ENCODE peak calls at places on chromosomes 11 and 22, in nine cellular contexts. One of them, this sample, is unnamed.

GRCh38 chr11:9895016-9895415 is 231.1 kb downstream of the SWAP70 start:
- DNase-seq in CD8-positive, alpha-beta T cell: no peak
- DNase-seq in suprapubic skin: no peak
- DNase-seq in ovary: no peak
- DNase-seq in cardiac muscle cell: peak; percentile 16
- DNase-seq in prostate gland: no peak
- DNase-seq in mesenchymal stem cell: peak; percentile 18
- DNase-seq in H9: no peak
- DNase-seq in colonic mucosa: no peak
- DNase-seq in this sample: no peak

GRCh38 chr11:16406226-16406625 is 49.9 kb upstream of the SOX6 start:
- DNase-seq in CD8-positive, alpha-beta T cell: no peak
- DNase-seq in suprapubic skin: no peak
- DNase-seq in ovary: no peak
- DNase-seq in cardiac muscle cell: no peak
- DNase-seq in prostate gland: no peak
- DNase-seq in mesenchymal stem cell: peak; percentile 18
- DNase-seq in H9: no peak
- DNase-seq in colonic mucosa: no peak
- DNase-seq in this sample: no peak

GRCh38 chr22:46336119-46337078 is 885 bp downstream of the TRMU start:
- DNase-seq in CD8-positive, alpha-beta T cell: no peak
- DNase-seq in suprapubic skin: no peak
- DNase-seq in ovary: no peak
- DNase-seq in cardiac muscle cell: peak; percentile 16
- DNase-seq in prostate gland: no peak
- DNase-seq in mesenchymal stem cell: peak; percentile 45
- DNase-seq in H9: no peak
- DNase-seq in colonic mucosa: peak; percentile 43
- DNase-seq in this sample: no peak

GRCh38 chr11:16997624-16998023 is 16.6 kb downstream of the PLEKHA7 start:
- DNase-seq in CD8-positive, alpha-beta T cell: no peak
- DNase-seq in suprapubic skin: no peak
- DNase-seq in ovary: no peak
- DNase-seq in cardiac muscle cell: no peak
- DNase-seq in prostate gland: no peak
- DNase-seq in mesenchymal stem cell: no peak
- DNase-seq in H9: no peak
- DNase-seq in colonic mucosa: peak; percentile 85
- DNase-seq in this sample: no peak

GRCh38 chr22:44838316-44839016 is 86.1 kb downstream of the ARHGAP8 start:
- DNase-seq in CD8-positive, alpha-beta T cell: no peak
- DNase-seq in suprapubic skin: no peak
- DNase-seq in ovary: peak; percentile 65
- DNase-seq in cardiac muscle cell: no peak
- DNase-seq in prostate gland: no peak
- DNase-seq in mesenchymal stem cell: no peak
- DNase-seq in H9: no peak
- DNase-seq in colonic mucosa: no peak
- DNase-seq in this sample: no peak

GRCh38 chr11:84384637-84385227 is 1098.6 kb upstream of the CCDC90B start:
- DNase-seq in CD8-positive, alpha-beta T cell: no peak
- DNase-seq in suprapubic skin: no peak
- DNase-seq in ovary: no peak
- DNase-seq in cardiac muscle cell: peak; percentile 66
- DNase-seq in prostate gland: peak; percentile 14
- DNase-seq in mesenchymal stem cell: peak; percentile 51
- DNase-seq in H9: peak; percentile 42
- DNase-seq in colonic mucosa: peak; percentile 32
- DNase-seq in this sample: no peak

GRCh38 chr11:58034471-58034870 is 3.7 kb downstream of the OR6Q1 start:
- DNase-seq in CD8-positive, alpha-beta T cell: no peak
- DNase-seq in suprapubic skin: no peak
- DNase-seq in ovary: no peak
- DNase-seq in cardiac muscle cell: no peak
- DNase-seq in prostate gland: no peak
- DNase-seq in mesenchymal stem cell: no peak
- DNase-seq in H9: no peak
- DNase-seq in colonic mucosa: no peak
- DNase-seq in this sample: no peak

GRCh38 chr11:44728491-44728910 is 1.7 kb downstream of the TSPAN18 start:
- DNase-seq in CD8-positive, alpha-beta T cell: no peak
- DNase-seq in suprapubic skin: no peak
- DNase-seq in ovary: no peak
- DNase-seq in cardiac muscle cell: no peak
- DNase-seq in prostate gland: no peak
- DNase-seq in mesenchymal stem cell: no peak
- DNase-seq in H9: peak; percentile 53
- DNase-seq in colonic mucosa: no peak
- DNase-seq in this sample: no peak

GRCh38 chr22:30694171-30694637 is 470 bp upstream of the OSBP2 start:
- DNase-seq in CD8-positive, alpha-beta T cell: peak; percentile 69
- DNase-seq in suprapubic skin: no peak
- DNase-seq in ovary: peak; percentile 66
- DNase-seq in cardiac muscle cell: peak; percentile 14
- DNase-seq in prostate gland: peak; percentile 66
- DNase-seq in mesenchymal stem cell: peak; percentile 11
- DNase-seq in H9: peak; percentile 76
- DNase-seq in colonic mucosa: peak; percentile 75
- DNase-seq in this sample: peak; percentile 67

GRCh38 chr11:108757630-108758029 is 92.8 kb downstream of the DDX10 start:
- DNase-seq in CD8-positive, alpha-beta T cell: no peak
- DNase-seq in suprapubic skin: no peak
- DNase-seq in ovary: no peak
- DNase-seq in cardiac muscle cell: no peak
- DNase-seq in prostate gland: no peak
- DNase-seq in mesenchymal stem cell: no peak
- DNase-seq in H9: no peak
- DNase-seq in colonic mucosa: no peak
- DNase-seq in this sample: no peak

GRCh38 chr11:60905551-60906113 is 753 bp downstream of the PRPF19 start:
- DNase-seq in CD8-positive, alpha-beta T cell: no peak
- DNase-seq in suprapubic skin: no peak
- DNase-seq in ovary: no peak
- DNase-seq in cardiac muscle cell: peak; percentile 29
- DNase-seq in prostate gland: peak; percentile 39
- DNase-seq in mesenchymal stem cell: peak; percentile 61
- DNase-seq in H9: no peak
- DNase-seq in colonic mucosa: peak; percentile 44
- DNase-seq in this sample: no peak

GRCh38 chr11:84019576-84020194 is 733.5 kb upstream of the CCDC90B start:
- DNase-seq in CD8-positive, alpha-beta T cell: no peak
- DNase-seq in suprapubic skin: no peak
- DNase-seq in ovary: no peak
- DNase-seq in cardiac muscle cell: peak; percentile 51
- DNase-seq in prostate gland: no peak
- DNase-seq in mesenchymal stem cell: peak; percentile 85
- DNase-seq in H9: no peak
- DNase-seq in colonic mucosa: no peak
- DNase-seq in this sample: no peak

GRCh38 chr22:22031571-22031970 is 49.0 kb upstream of the TOP3B start:
- DNase-seq in CD8-positive, alpha-beta T cell: no peak
- DNase-seq in suprapubic skin: no peak
- DNase-seq in ovary: no peak
- DNase-seq in cardiac muscle cell: no peak
- DNase-seq in prostate gland: no peak
- DNase-seq in mesenchymal stem cell: no peak
- DNase-seq in H9: no peak
- DNase-seq in colonic mucosa: no peak
- DNase-seq in this sample: no peak

GRCh38 chr22:39577361-39577760 is 6.8 kb downstream of the CACNA1I start:
- DNase-seq in CD8-positive, alpha-beta T cell: no peak
- DNase-seq in suprapubic skin: no peak
- DNase-seq in ovary: no peak
- DNase-seq in cardiac muscle cell: no peak
- DNase-seq in prostate gland: no peak
- DNase-seq in mesenchymal stem cell: no peak
- DNase-seq in H9: no peak
- DNase-seq in colonic mucosa: no peak
- DNase-seq in this sample: no peak

GRCh38 chr22:37752189-37753061 is 55.3 kb upstream of the GCAT start:
- DNase-seq in CD8-positive, alpha-beta T cell: no peak
- DNase-seq in suprapubic skin: peak; percentile 96
- DNase-seq in ovary: peak; percentile 95
- DNase-seq in cardiac muscle cell: peak; percentile 99
- DNase-seq in prostate gland: peak; percentile 88
- DNase-seq in mesenchymal stem cell: peak; percentile 90
- DNase-seq in H9: no peak
- DNase-seq in colonic mucosa: peak; percentile 85
- DNase-seq in this sample: peak; percentile 53

DNA sequence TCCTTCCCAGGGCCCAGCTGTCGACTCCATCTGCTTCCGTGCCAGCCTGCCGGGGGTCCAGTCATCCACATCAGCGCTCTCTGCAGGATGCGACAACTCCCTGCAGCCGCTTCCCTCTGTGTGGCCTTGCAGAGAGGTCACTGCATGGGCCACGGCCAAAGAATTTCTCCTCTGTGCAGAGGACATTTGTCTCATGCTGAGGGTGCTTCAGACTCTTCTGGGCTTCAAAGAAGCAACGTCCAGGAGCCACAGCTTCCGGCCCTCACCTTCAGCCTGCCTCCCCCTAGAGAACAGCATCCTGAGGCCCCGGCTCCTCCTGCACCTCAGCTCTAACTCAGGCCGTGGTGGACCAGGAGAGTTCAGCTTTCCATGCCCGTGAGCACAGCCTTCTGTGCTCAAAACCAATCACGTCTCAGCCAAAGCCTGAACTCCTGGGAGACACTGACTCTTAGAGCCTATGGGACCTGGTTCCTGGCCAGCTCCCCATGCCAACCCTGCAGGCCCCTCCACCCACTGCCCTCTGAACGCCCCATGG is 258.9 kb downstream of the BRD1 start:
- DNase-seq in CD8-positive, alpha-beta T cell: no peak
- DNase-seq in suprapubic skin: peak; percentile 74
- DNase-seq in ovary: peak; percentile 11
- DNase-seq in cardiac muscle cell: no peak
- DNase-seq in prostate gland: no peak
- DNase-seq in mesenchymal stem cell: no peak
- DNase-seq in H9: peak; percentile 51
- DNase-seq in colonic mucosa: no peak
- DNase-seq in this sample: no peak
- H3K27me3 ChIP-seq in CD8-positive, alpha-beta T cell: no peaks in the 10 kb centered on the region
- H3K27me3 ChIP-seq in suprapubic skin: peaks cover 12% of the 10 kb centered on the region
- H3K27me3 ChIP-seq in ovary: no peaks in the 10 kb centered on the region
- H3K27me3 ChIP-seq in cardiac muscle cell: no peaks in the 10 kb centered on the region
- H3K27me3 ChIP-seq in prostate gland: no peaks in the 10 kb centered on the region
- H3K27me3 ChIP-seq in mesenchymal stem cell: no peaks in the 10 kb centered on the region
- H3K27me3 ChIP-seq in H9: no peaks in the 10 kb centered on the region
- H3K27me3 ChIP-seq in colonic mucosa: no peaks in the 10 kb centered on the region
- H3K27me3 ChIP-seq in this sample: no peaks in the 10 kb centered on the region

DNA sequence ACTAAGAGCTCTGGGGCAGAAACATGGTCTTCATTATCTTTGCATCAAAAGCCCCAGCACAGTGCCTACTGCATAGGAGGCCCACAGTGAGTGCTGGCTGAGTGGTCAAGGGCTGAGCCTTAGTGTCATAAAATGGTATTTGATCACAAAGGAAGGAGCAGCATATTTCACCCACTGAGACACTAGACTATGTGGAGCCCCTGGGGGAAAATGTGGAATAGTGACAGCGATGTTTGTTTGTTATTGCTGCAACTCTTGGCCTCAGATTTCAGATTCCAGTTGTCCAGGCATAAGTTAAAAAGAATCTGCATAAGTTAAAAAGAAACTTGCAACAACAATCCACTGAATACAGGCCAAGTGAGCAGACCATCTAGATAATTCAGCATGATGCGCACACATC is 7.0 kb downstream of the KIRREL3 start:
- DNase-seq in CD8-positive, alpha-beta T cell: no peak
- DNase-seq in suprapubic skin: no peak
- DNase-seq in ovary: no peak
- DNase-seq in cardiac muscle cell: no peak
- DNase-seq in prostate gland: no peak
- DNase-seq in mesenchymal stem cell: no peak
- DNase-seq in H9: no peak
- DNase-seq in colonic mucosa: no peak
- DNase-seq in this sample: no peak
- H3K4me1 ChIP-seq in CD8-positive, alpha-beta T cell: no peaks in the 10 kb centered on the region
- H3K4me1 ChIP-seq in suprapubic skin: peaks cover 5% of the 10 kb centered on the region
- H3K4me1 ChIP-seq in ovary: no peaks in the 10 kb centered on the region
- H3K4me1 ChIP-seq in cardiac muscle cell: no peaks in the 10 kb centered on the region
- H3K4me1 ChIP-seq in prostate gland: no peaks in the 10 kb centered on the region
- H3K4me1 ChIP-seq in mesenchymal stem cell: peaks cover 27% of the 10 kb centered on the region
- H3K4me1 ChIP-seq in H9: no peaks in the 10 kb centered on the region
- H3K4me1 ChIP-seq in colonic mucosa: no peaks in the 10 kb centered on the region
- H3K4me1 ChIP-seq in this sample: no peaks in the 10 kb centered on the region

DNA sequence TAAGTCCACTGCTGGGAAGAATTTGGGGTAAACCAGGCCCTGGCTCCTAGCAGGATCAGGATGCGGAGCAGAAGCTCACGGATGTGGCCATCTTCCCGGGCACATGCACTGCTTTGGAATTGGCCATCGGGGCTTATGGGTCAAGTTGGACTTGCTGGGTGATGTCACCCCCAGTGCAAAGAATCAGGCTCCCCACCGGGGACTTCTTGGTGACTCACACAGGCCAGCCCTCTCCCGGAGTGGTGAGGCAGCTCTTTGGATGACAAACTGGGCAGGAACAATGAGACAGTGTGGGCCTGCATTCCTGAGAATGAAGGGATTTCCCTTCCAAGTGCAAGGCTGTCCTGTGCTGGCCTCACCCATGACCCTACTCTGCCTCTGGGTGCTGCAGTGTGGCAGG is 128.8 kb upstream of the ANO1 start:
- DNase-seq in CD8-positive, alpha-beta T cell: no peak
- DNase-seq in suprapubic skin: no peak
- DNase-seq in ovary: no peak
- DNase-seq in cardiac muscle cell: peak; percentile 64
- DNase-seq in prostate gland: no peak
- DNase-seq in mesenchymal stem cell: peak; percentile 94
- DNase-seq in H9: peak; percentile 48
- DNase-seq in colonic mucosa: no peak
- DNase-seq in this sample: peak; percentile 32
- H3K27me3 ChIP-seq in CD8-positive, alpha-beta T cell: no peaks in the 10 kb centered on the region
- H3K27me3 ChIP-seq in suprapubic skin: peaks cover 15% of the 10 kb centered on the region
- H3K27me3 ChIP-seq in ovary: no peaks in the 10 kb centered on the region
- H3K27me3 ChIP-seq in cardiac muscle cell: no peaks in the 10 kb centered on the region
- H3K27me3 ChIP-seq in prostate gland: no peaks in the 10 kb centered on the region
- H3K27me3 ChIP-seq in mesenchymal stem cell: peaks cover 24% of the 10 kb centered on the region
- H3K27me3 ChIP-seq in H9: no peaks in the 10 kb centered on the region
- H3K27me3 ChIP-seq in colonic mucosa: no peaks in the 10 kb centered on the region
- H3K27me3 ChIP-seq in this sample: no peaks in the 10 kb centered on the region

GRCh38 chr11:78030429-78031325 is 7.6 kb upstream of the KCTD14 start:
- DNase-seq in CD8-positive, alpha-beta T cell: no peak
- DNase-seq in suprapubic skin: no peak
- DNase-seq in ovary: peak; percentile 47
- DNase-seq in cardiac muscle cell: peak; percentile 87
- DNase-seq in prostate gland: peak; percentile 53
- DNase-seq in mesenchymal stem cell: no peak
- DNase-seq in H9: no peak
- DNase-seq in colonic mucosa: peak; percentile 73
- DNase-seq in this sample: no peak
- H3K4me1 ChIP-seq in CD8-positive, alpha-beta T cell: no peaks in the 10 kb centered on the region
- H3K4me1 ChIP-seq in suprapubic skin: peaks cover 7% of the 10 kb centered on the region
- H3K4me1 ChIP-seq in ovary: peaks cover 4% of the 10 kb centered on the region
- H3K4me1 ChIP-seq in cardiac muscle cell: peaks cover 8% of the 10 kb centered on the region
- H3K4me1 ChIP-seq in prostate gland: no peaks in the 10 kb centered on the region
- H3K4me1 ChIP-seq in mesenchymal stem cell: peaks cover 5% of the 10 kb centered on the region
- H3K4me1 ChIP-seq in H9: no peaks in the 10 kb centered on the region
- H3K4me1 ChIP-seq in colonic mucosa: no peaks in the 10 kb centered on the region
- H3K4me1 ChIP-seq in this sample: peaks cover 7% of the 10 kb centered on the region

GRCh38 chr11:69718147-69718546 is 14.3 kb upstream of the FGF19 start:
- DNase-seq in CD8-positive, alpha-beta T cell: no peak
- DNase-seq in suprapubic skin: no peak
- DNase-seq in ovary: no peak
- DNase-seq in cardiac muscle cell: peak; percentile 47
- DNase-seq in prostate gland: no peak
- DNase-seq in mesenchymal stem cell: peak; percentile 58
- DNase-seq in H9: peak; percentile 89
- DNase-seq in colonic mucosa: no peak
- DNase-seq in this sample: no peak
- H3K27me3 ChIP-seq in CD8-positive, alpha-beta T cell: peaks cover 7% of the 10 kb centered on the region
- H3K27me3 ChIP-seq in suprapubic skin: peaks cover 75% of the 10 kb centered on the region
- H3K27me3 ChIP-seq in ovary: no peaks in the 10 kb centered on the region
- H3K27me3 ChIP-seq in cardiac muscle cell: peaks cover 22% of the 10 kb centered on the region
- H3K27me3 ChIP-seq in prostate gland: peaks cover 2% of the 10 kb centered on the region
- H3K27me3 ChIP-seq in mesenchymal stem cell: peaks cover 79% of the 10 kb centered on the region
- H3K27me3 ChIP-seq in H9: no peaks in the 10 kb centered on the region
- H3K27me3 ChIP-seq in colonic mucosa: peaks cover 3% of the 10 kb centered on the region
- H3K27me3 ChIP-seq in this sample: no peaks in the 10 kb centered on the region